ENCODE peak calls at places on chromosomes 11 and 22, in five cellular contexts. W, M, Q, I and G are unnamed samples. For H3K4me1, the result is how much of the 10 kb centered on the place peaks cover.

GRCh38 chr11:112655386-112655785 is 305.8 kb upstream of the NCAM1 start:
- DNase-seq in Q (no peak), M (peak), W (peak), I (no peak), G (peak)

GRCh38 chr11:64306876-64307622 is 1.7 kb downstream of the ESRRA start:
- DNase-seq in W (peak), M (no peak), Q (peak), I (peak), G (peak)

GRCh38 chr11:14687456-14687855 is 43.9 kb downstream of the PDE3B start:
- DNase-seq in M (no peak), I (no peak), Q (no peak), W (no peak), G (no peak)

GRCh38 chr11:73257342-73258103 is 14.6 kb upstream of the P2RY6 start:
- DNase-seq in I (peak), W (peak), M (no peak), Q (peak), G (peak)

GRCh38 chr11:64713781-64714363 is 9.1 kb downstream of the NRXN2 start:
- DNase-seq in M (no peak), Q (no peak), I (peak), W (no peak), G (no peak)

GRCh38 chr22:23149743-23150238 is 4.5 kb downstream of the RAB36 start:
- DNase-seq in Q (peak), I (no peak), W (no peak), M (no peak), G (peak)

GRCh38 chr11:42631223-42631843 is 680.5 kb upstream of the API5 start:
- DNase-seq in W (no peak), Q (no peak), I (peak), M (no peak), G (no peak)

GRCh38 chr11:1338201-1339065 is 29.0 kb upstream of the TOLLIP start:
- DNase-seq in M (no peak), I (no peak), W (peak), Q (peak), G (no peak)

GRCh38 chr11:126403658-126404057 is 48.2 kb downstream of the ST3GAL4 start:
- DNase-seq in I (no peak), W (no peak), M (no peak), Q (no peak), G (no peak)

GRCh38 chr11:36019722-36020121 is 75.9 kb downstream of the LDLRAD3 start:
- DNase-seq in M (no peak), W (no peak), Q (no peak), I (no peak), G (no peak)

GRCh38 chr22:42857845-42858481 is 890 bp upstream of the ARFGAP3 start:
- DNase-seq in M (no peak), I (no peak), W (no peak), Q (no peak), G (no peak)

GRCh38 chr11:980438-981365 is 55.0 kb downstream of the AP2A2 start:
- DNase-seq in W (no peak), Q (no peak), M (no peak), I (no peak), G (no peak)

GRCh38 chr11:76296731-76297130 is 84.2 kb downstream of the THAP12 start:
- DNase-seq in W (no peak), Q (no peak), M (no peak), I (no peak), G (no peak)

GRCh38 chr11:83438438-83438837 is 152.3 kb upstream of the CCDC90B start:
- DNase-seq in M (no peak), W (no peak), Q (no peak), I (no peak), G (no peak)

GRCh38 chr11:3000032-3000961 is 8.2 kb upstream of the NAP1L4 start:
- DNase-seq in I (peak), M (peak), Q (no peak), W (peak), G (peak)

GRCh38 chr11:104191124-104191523 is 27.2 kb upstream of the PDGFD start:
- DNase-seq in M (no peak), I (no peak), Q (no peak), W (no peak), G (no peak)

GRCh38 chr11:62336949-62337681 is at the start of gene ASRGL1:
- DNase-seq in W (peak), I (peak), Q (peak), M (peak), G (peak)

GRCh38 chr11:27717801-27718229 is 17.6 kb upstream of the BDNF start:
- DNase-seq in I (peak), W (no peak), M (no peak), Q (no peak), G (no peak)
- H3K27ac ChIP-seq in I (no peak), W (no peak), M (no peak), Q (no peak), G (no peak)

DNA sequence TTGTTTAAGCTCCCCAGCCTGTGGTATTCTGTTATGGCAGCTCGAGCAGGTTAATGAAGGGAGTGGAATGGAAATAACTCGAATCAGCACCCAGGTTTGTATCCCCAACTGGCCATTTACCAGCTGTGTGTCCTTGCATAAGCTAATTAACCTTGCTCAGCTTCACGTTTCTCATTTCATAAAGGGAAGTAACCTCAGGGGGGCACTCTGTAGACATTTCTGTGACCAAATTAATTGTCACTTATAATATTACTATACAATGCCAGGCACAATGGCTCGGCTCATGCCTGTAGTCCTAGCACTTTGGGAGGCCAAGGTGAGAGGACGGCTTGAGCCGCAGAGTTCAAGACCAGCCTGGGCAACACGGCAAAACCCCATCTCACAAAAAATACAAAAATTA is 13.8 kb downstream of the ADA2 start:
- DNase-seq in M (no peak), Q (no peak), I (no peak), W (no peak), G (peak)
- TF ChIP-seq CTCF in M (no peak), Q (no peak), I (no peak), W (no peak), G (no peak)

DNA sequence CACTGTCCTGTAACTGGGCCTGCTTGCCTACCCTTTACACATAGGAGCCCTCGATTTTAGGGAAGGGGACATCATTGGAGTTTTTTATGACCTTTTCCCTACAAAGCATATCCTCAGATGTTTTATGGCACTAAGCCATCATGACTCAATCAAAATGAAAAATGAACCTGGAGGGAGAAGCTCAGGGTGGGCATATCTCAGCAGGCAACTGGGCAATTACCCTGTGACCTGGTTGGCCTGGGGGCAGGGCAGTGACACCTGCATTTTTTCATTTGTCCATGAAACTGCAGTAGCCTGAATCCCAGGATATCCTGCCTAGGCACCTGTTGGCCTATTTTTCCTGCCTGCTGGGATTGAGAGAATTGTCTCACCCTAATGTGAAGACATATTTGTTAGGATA is 45.2 kb upstream of the BLID start:
- DNase-seq in M (no peak), W (no peak), Q (no peak), I (no peak), G (no peak)
- H3K4me1 ChIP-seq in M (under half), W (under half), Q (under half), I (under half), G (under half)

GRCh38 chr11:60985501-60985900 is 14.0 kb downstream of the CD6 start:
- DNase-seq in I (no peak), M (no peak), W (no peak), Q (no peak), G (no peak)
- H3K27ac ChIP-seq in I (no peak), M (no peak), W (no peak), Q (no peak), G (no peak)